ENCODE peak calls at places on chromosomes 11 and 22, in seven cellular contexts. One of them, this sample, is unnamed.

GRCh38 chr11:69241844-69242582 is 51.9 kb upstream of the MYEOV start:
- DNase-seq in MCF 10A: peak; percentile 26
- DNase-seq in effector memory CD4-positive, alpha-beta T cell: no peak
- DNase-seq in RWPE1: no peak
- DNase-seq in HTR-8/SVneo: no peak
- DNase-seq in NCI-H510A treated with DMSO at 0.1 percent for 48 hours: no peak
- DNase-seq in SHP77: no peak
- DNase-seq in this sample: no peak

GRCh38 chr11:112211556-112211955 is 14.7 kb upstream of the PTS start:
- DNase-seq in MCF 10A: no peak
- DNase-seq in effector memory CD4-positive, alpha-beta T cell: no peak
- DNase-seq in RWPE1: no peak
- DNase-seq in HTR-8/SVneo: no peak
- DNase-seq in NCI-H510A treated with DMSO at 0.1 percent for 48 hours: no peak
- DNase-seq in SHP77: no peak
- DNase-seq in this sample: no peak

GRCh38 chr22:36344106-36344827 is 43.5 kb downstream of the MYH9 start:
- DNase-seq in MCF 10A: no peak
- DNase-seq in effector memory CD4-positive, alpha-beta T cell: no peak
- DNase-seq in RWPE1: no peak
- DNase-seq in HTR-8/SVneo: no peak
- DNase-seq in NCI-H510A treated with DMSO at 0.1 percent for 48 hours: no peak
- DNase-seq in SHP77: no peak
- DNase-seq in this sample: no peak

GRCh38 chr11:131748146-131749050 is 378.0 kb downstream of the NTM start:
- DNase-seq in MCF 10A: peak; percentile 5
- DNase-seq in effector memory CD4-positive, alpha-beta T cell: no peak
- DNase-seq in RWPE1: peak; percentile 41
- DNase-seq in HTR-8/SVneo: peak; percentile 24
- DNase-seq in NCI-H510A treated with DMSO at 0.1 percent for 48 hours: peak; percentile 52
- DNase-seq in SHP77: peak; percentile 10
- DNase-seq in this sample: peak; percentile 51

GRCh38 chr11:72216638-72217037 is at the start of gene FOLR2:
- DNase-seq in MCF 10A: no peak
- DNase-seq in effector memory CD4-positive, alpha-beta T cell: no peak
- DNase-seq in RWPE1: no peak
- DNase-seq in HTR-8/SVneo: no peak
- DNase-seq in NCI-H510A treated with DMSO at 0.1 percent for 48 hours: no peak
- DNase-seq in SHP77: no peak
- DNase-seq in this sample: no peak

GRCh38 chr11:116729501-116730240 is 43.1 kb downstream of the BUD13 start:
- DNase-seq in MCF 10A: no peak
- DNase-seq in effector memory CD4-positive, alpha-beta T cell: no peak
- DNase-seq in RWPE1: no peak
- DNase-seq in HTR-8/SVneo: no peak
- DNase-seq in NCI-H510A treated with DMSO at 0.1 percent for 48 hours: no peak
- DNase-seq in SHP77: no peak
- DNase-seq in this sample: no peak

GRCh38 chr22:40076702-40077645 is 82.2 kb downstream of the FAM83F start:
- DNase-seq in MCF 10A: no peak
- DNase-seq in effector memory CD4-positive, alpha-beta T cell: no peak
- DNase-seq in RWPE1: peak; percentile 4
- DNase-seq in HTR-8/SVneo: no peak
- DNase-seq in NCI-H510A treated with DMSO at 0.1 percent for 48 hours: no peak
- DNase-seq in SHP77: no peak
- DNase-seq in this sample: no peak

GRCh38 chr22:50299724-50300619 is 7.5 kb downstream of the PLXNB2 start:
- DNase-seq in MCF 10A: no peak
- DNase-seq in effector memory CD4-positive, alpha-beta T cell: no peak
- DNase-seq in RWPE1: no peak
- DNase-seq in HTR-8/SVneo: no peak
- DNase-seq in NCI-H510A treated with DMSO at 0.1 percent for 48 hours: no peak
- DNase-seq in SHP77: no peak
- DNase-seq in this sample: no peak

GRCh38 chr11:92653448-92653847 is 316.0 kb upstream of the MTNR1B start:
- DNase-seq in MCF 10A: no peak
- DNase-seq in effector memory CD4-positive, alpha-beta T cell: no peak
- DNase-seq in RWPE1: no peak
- DNase-seq in HTR-8/SVneo: no peak
- DNase-seq in NCI-H510A treated with DMSO at 0.1 percent for 48 hours: no peak
- DNase-seq in SHP77: no peak
- DNase-seq in this sample: no peak

GRCh38 chr11:67648140-67648795 is 2.3 kb downstream of the ACY3 start:
- DNase-seq in MCF 10A: no peak
- DNase-seq in effector memory CD4-positive, alpha-beta T cell: no peak
- DNase-seq in RWPE1: no peak
- DNase-seq in HTR-8/SVneo: no peak
- DNase-seq in NCI-H510A treated with DMSO at 0.1 percent for 48 hours: peak; percentile 64
- DNase-seq in SHP77: peak; percentile 87
- DNase-seq in this sample: peak; percentile 14

GRCh38 chr11:67002921-67003411 is 20.0 kb upstream of the SYT12 start:
- DNase-seq in MCF 10A: no peak
- DNase-seq in effector memory CD4-positive, alpha-beta T cell: no peak
- DNase-seq in RWPE1: no peak
- DNase-seq in HTR-8/SVneo: no peak
- DNase-seq in NCI-H510A treated with DMSO at 0.1 percent for 48 hours: no peak
- DNase-seq in SHP77: no peak
- DNase-seq in this sample: no peak

GRCh38 chr11:2551131-2551530 is 106.3 kb downstream of the KCNQ1 start:
- DNase-seq in MCF 10A: no peak
- DNase-seq in effector memory CD4-positive, alpha-beta T cell: no peak
- DNase-seq in RWPE1: no peak
- DNase-seq in HTR-8/SVneo: no peak
- DNase-seq in NCI-H510A treated with DMSO at 0.1 percent for 48 hours: no peak
- DNase-seq in SHP77: no peak
- DNase-seq in this sample: no peak

GRCh38 chr11:94002226-94002625 is 18.9 kb upstream of the HEPHL1 start:
- DNase-seq in MCF 10A: peak; percentile 66
- DNase-seq in effector memory CD4-positive, alpha-beta T cell: no peak
- DNase-seq in RWPE1: peak; percentile 26
- DNase-seq in HTR-8/SVneo: no peak
- DNase-seq in NCI-H510A treated with DMSO at 0.1 percent for 48 hours: no peak
- DNase-seq in SHP77: no peak
- DNase-seq in this sample: no peak

GRCh38 chr22:46067159-46068111 is 82.9 kb upstream of the PPARA start:
- DNase-seq in MCF 10A: peak; percentile 55
- DNase-seq in effector memory CD4-positive, alpha-beta T cell: no peak
- DNase-seq in RWPE1: no peak
- DNase-seq in HTR-8/SVneo: no peak
- DNase-seq in NCI-H510A treated with DMSO at 0.1 percent for 48 hours: no peak
- DNase-seq in SHP77: peak; percentile 42
- DNase-seq in this sample: no peak

GRCh38 chr11:72890881-72891280 is 76.7 kb downstream of the ATG16L2 start:
- DNase-seq in MCF 10A: no peak
- DNase-seq in effector memory CD4-positive, alpha-beta T cell: no peak
- DNase-seq in RWPE1: no peak
- DNase-seq in HTR-8/SVneo: no peak
- DNase-seq in NCI-H510A treated with DMSO at 0.1 percent for 48 hours: no peak
- DNase-seq in SHP77: no peak
- DNase-seq in this sample: no peak

GRCh38 chr11:48013269-48013901 is 33.0 kb downstream of the PTPRJ start:
- DNase-seq in MCF 10A: no peak
- DNase-seq in effector memory CD4-positive, alpha-beta T cell: peak; percentile 59
- DNase-seq in RWPE1: no peak
- DNase-seq in HTR-8/SVneo: no peak
- DNase-seq in NCI-H510A treated with DMSO at 0.1 percent for 48 hours: peak; percentile 44
- DNase-seq in SHP77: peak; percentile 31
- DNase-seq in this sample: no peak

GRCh38 chr11:20669833-20670684 is 673 bp downstream of the NELL1 start:
- DNase-seq in MCF 10A: no peak
- DNase-seq in effector memory CD4-positive, alpha-beta T cell: no peak
- DNase-seq in RWPE1: no peak
- DNase-seq in HTR-8/SVneo: no peak
- DNase-seq in NCI-H510A treated with DMSO at 0.1 percent for 48 hours: no peak
- DNase-seq in SHP77: no peak
- DNase-seq in this sample: no peak

GRCh38 chr11:23226331-23226909 is 366.1 kb upstream of the CCDC179 start:
- DNase-seq in MCF 10A: no peak
- DNase-seq in effector memory CD4-positive, alpha-beta T cell: no peak
- DNase-seq in RWPE1: no peak
- DNase-seq in HTR-8/SVneo: no peak
- DNase-seq in NCI-H510A treated with DMSO at 0.1 percent for 48 hours: no peak
- DNase-seq in SHP77: no peak
- DNase-seq in this sample: no peak

GRCh38 chr22:17313591-17313990 is 55.7 kb upstream of the CECR2 start:
- DNase-seq in MCF 10A: no peak
- DNase-seq in effector memory CD4-positive, alpha-beta T cell: no peak
- DNase-seq in RWPE1: no peak
- DNase-seq in HTR-8/SVneo: no peak
- DNase-seq in NCI-H510A treated with DMSO at 0.1 percent for 48 hours: no peak
- DNase-seq in SHP77: no peak
- DNase-seq in this sample: no peak

GRCh38 chr22:30396871-30397655 is at the start of gene SEC14L2:
- DNase-seq in MCF 10A: peak; percentile 72
- DNase-seq in effector memory CD4-positive, alpha-beta T cell: peak; percentile 47
- DNase-seq in RWPE1: peak; percentile 53
- DNase-seq in HTR-8/SVneo: peak; percentile 63
- DNase-seq in NCI-H510A treated with DMSO at 0.1 percent for 48 hours: peak; percentile 26
- DNase-seq in SHP77: peak; percentile 61
- DNase-seq in this sample: no peak

GRCh38 chr11:356610-357009 is 12.7 kb upstream of the B4GALNT4 start:
- DNase-seq in MCF 10A: no peak
- DNase-seq in effector memory CD4-positive, alpha-beta T cell: no peak
- DNase-seq in RWPE1: no peak
- DNase-seq in HTR-8/SVneo: no peak
- DNase-seq in NCI-H510A treated with DMSO at 0.1 percent for 48 hours: no peak
- DNase-seq in SHP77: no peak
- DNase-seq in this sample: no peak

GRCh38 chr22:46969491-46969890 is 207.0 kb downstream of the TBC1D22A start:
- DNase-seq in MCF 10A: no peak
- DNase-seq in effector memory CD4-positive, alpha-beta T cell: no peak
- DNase-seq in RWPE1: no peak
- DNase-seq in HTR-8/SVneo: no peak
- DNase-seq in NCI-H510A treated with DMSO at 0.1 percent for 48 hours: no peak
- DNase-seq in SHP77: no peak
- DNase-seq in this sample: no peak

GRCh38 chr11:119120639-119121007 is 757 bp upstream of the HINFP start:
- DNase-seq in MCF 10A: no peak
- DNase-seq in effector memory CD4-positive, alpha-beta T cell: no peak
- DNase-seq in RWPE1: no peak
- DNase-seq in HTR-8/SVneo: peak; percentile 25
- DNase-seq in NCI-H510A treated with DMSO at 0.1 percent for 48 hours: no peak
- DNase-seq in SHP77: peak; percentile 21
- DNase-seq in this sample: peak; percentile 78

GRCh38 chr11:68312117-68312779 is at the start of gene LRP5:
- DNase-seq in MCF 10A: no peak
- DNase-seq in effector memory CD4-positive, alpha-beta T cell: no peak
- DNase-seq in RWPE1: peak; percentile 48
- DNase-seq in HTR-8/SVneo: peak; percentile 64
- DNase-seq in NCI-H510A treated with DMSO at 0.1 percent for 48 hours: no peak
- DNase-seq in SHP77: peak; percentile 40
- DNase-seq in this sample: peak; percentile 24

GRCh38 chr11:45713573-45713972 is 48.2 kb upstream of the CHST1 start:
- DNase-seq in MCF 10A: peak; percentile 38
- DNase-seq in effector memory CD4-positive, alpha-beta T cell: no peak
- DNase-seq in RWPE1: peak; percentile 16
- DNase-seq in HTR-8/SVneo: no peak
- DNase-seq in NCI-H510A treated with DMSO at 0.1 percent for 48 hours: no peak
- DNase-seq in SHP77: no peak
- DNase-seq in this sample: no peak

GRCh38 chr11:127230392-127230791 is 229.8 kb upstream of the KIRREL3 start:
- DNase-seq in MCF 10A: no peak
- DNase-seq in effector memory CD4-positive, alpha-beta T cell: no peak
- DNase-seq in RWPE1: no peak
- DNase-seq in HTR-8/SVneo: no peak
- DNase-seq in NCI-H510A treated with DMSO at 0.1 percent for 48 hours: no peak
- DNase-seq in SHP77: no peak
- DNase-seq in this sample: no peak

GRCh38 chr11:117198613-117199012 is 557 bp upstream of the TAGLN start:
- DNase-seq in MCF 10A: no peak
- DNase-seq in effector memory CD4-positive, alpha-beta T cell: no peak
- DNase-seq in RWPE1: no peak
- DNase-seq in HTR-8/SVneo: no peak
- DNase-seq in NCI-H510A treated with DMSO at 0.1 percent for 48 hours: no peak
- DNase-seq in SHP77: no peak
- DNase-seq in this sample: no peak

GRCh38 chr11:62108017-62108750 is 15.6 kb upstream of the INCENP start:
- DNase-seq in MCF 10A: peak; percentile 69
- DNase-seq in effector memory CD4-positive, alpha-beta T cell: no peak
- DNase-seq in RWPE1: peak; percentile 59
- DNase-seq in HTR-8/SVneo: peak; percentile 61
- DNase-seq in NCI-H510A treated with DMSO at 0.1 percent for 48 hours: peak; percentile 83
- DNase-seq in SHP77: peak; percentile 67
- DNase-seq in this sample: peak; percentile 57

GRCh38 chr11:48081151-48082010 is 101.0 kb downstream of the PTPRJ start:
- DNase-seq in MCF 10A: peak; percentile 35
- DNase-seq in effector memory CD4-positive, alpha-beta T cell: no peak
- DNase-seq in RWPE1: no peak
- DNase-seq in HTR-8/SVneo: no peak
- DNase-seq in NCI-H510A treated with DMSO at 0.1 percent for 48 hours: no peak
- DNase-seq in SHP77: no peak
- DNase-seq in this sample: no peak

GRCh38 chr11:80412604-80413003 is 971.8 kb upstream of the TENM4 start:
- DNase-seq in MCF 10A: no peak
- DNase-seq in effector memory CD4-positive, alpha-beta T cell: no peak
- DNase-seq in RWPE1: no peak
- DNase-seq in HTR-8/SVneo: no peak
- DNase-seq in NCI-H510A treated with DMSO at 0.1 percent for 48 hours: no peak
- DNase-seq in SHP77: no peak
- DNase-seq in this sample: no peak

This sample was measured in NCI-H1092.